ENCODE peak calls at places on chromosomes 16 and 17, in eight cellular contexts. C is heart right ventricle; T is keratinocyte; E is uterus; G is GM23248; A is lung; X is CD4-positive, CD25-positive, alpha-beta regulatory T cell; I is adrenal gland. F is an unnamed sample. For H3K4me1, the result is how much of the 10 kb centered on the place peaks cover.

GRCh38 chr17:48915459-48916282 is 7.5 kb downstream of the UBE2Z start:
- DNase-seq in C (no peak), T (peak), E (no peak), G (peak), A (peak), X (peak), I (peak), F (peak)

GRCh38 chr17:45895304-45895968 is 1.1 kb downstream of the MAPT start:
- DNase-seq in C (no peak), T (no peak), E (no peak), G (peak), A (no peak), X (peak), I (no peak), F (peak)

GRCh38 chr17:48052956-48053757 is 5.0 kb downstream of the NFE2L1 start:
- DNase-seq in C (peak), T (no peak), E (peak), G (peak), A (no peak), X (no peak), I (peak), F (no peak)

GRCh38 chr16:14071576-14072271 is 605 bp downstream of the MRTFB start:
- DNase-seq in C (no peak), T (no peak), E (no peak), G (peak), A (no peak), X (peak), I (peak), F (peak)

GRCh38 chr17:9472541-9472940 is 103.1 kb downstream of the STX8 start:
- DNase-seq in C (peak), T (no peak), E (peak), G (peak), A (no peak), X (no peak), I (peak), F (no peak)

GRCh38 chr16:66720766-66721165 is 24.2 kb upstream of the CMTM4 start:
- DNase-seq in C (no peak), T (no peak), E (no peak), G (peak), A (no peak), X (no peak), I (no peak), F (no peak)

GRCh38 chr16:25177831-25178688 is 38.7 kb upstream of the AQP8 start:
- DNase-seq in C (no peak), T (no peak), E (peak), G (peak), A (no peak), X (no peak), I (peak), F (no peak)

GRCh38 chr16:56933266-56933619 is 1.3 kb downstream of the HERPUD1 start:
- DNase-seq in C (no peak), T (no peak), E (no peak), G (no peak), A (no peak), X (peak), I (no peak), F (no peak)

GRCh38 chr17:4179071-4179470 is 36.1 kb downstream of the CYB5D2 start:
- DNase-seq in C (no peak), T (no peak), E (no peak), G (no peak), A (no peak), X (no peak), I (no peak), F (no peak)

GRCh38 chr17:47941246-47941997 is at the start of gene PNPO:
- DNase-seq in C (peak), T (peak), E (peak), G (peak), A (peak), X (peak), I (peak), F (peak)

GRCh38 chr16:1489077-1489476 is 333 bp upstream of the PTX4 start:
- DNase-seq in C (no peak), T (no peak), E (no peak), G (no peak), A (no peak), X (no peak), I (no peak), F (no peak)

GRCh38 chr16:68131813-68132706 is 46.9 kb downstream of the NFATC3 start:
- DNase-seq in C (no peak), T (no peak), E (no peak), G (no peak), A (no peak), X (peak), I (no peak), F (no peak)

GRCh38 chr16:3266873-3267537 is 10.6 kb upstream of the MEFV start:
- DNase-seq in C (no peak), T (no peak), E (no peak), G (peak), A (no peak), X (no peak), I (peak), F (peak)

GRCh38 chr16:67177743-67178699 is 5.7 kb downstream of the MATCAP1 start:
- DNase-seq in C (peak), T (no peak), E (no peak), G (peak), A (peak), X (peak), I (peak), F (peak)

GRCh38 chr17:27985736-27986394 is 56.6 kb upstream of the NLK start:
- DNase-seq in C (no peak), T (no peak), E (no peak), G (no peak), A (no peak), X (no peak), I (no peak), F (no peak)

GRCh38 chr17:78013683-78014467 is 55.4 kb downstream of the TNRC6C start:
- DNase-seq in C (no peak), T (no peak), E (peak), G (peak), A (peak), X (peak), I (peak), F (peak)

GRCh38 chr17:19724501-19725420 is 8.4 kb upstream of the SLC47A2 start:
- DNase-seq in C (peak), T (no peak), E (peak), G (peak), A (peak), X (peak), I (peak), F (peak)

GRCh38 chr16:1771072-1771863 is at the start of gene NME3:
- DNase-seq in C (peak), T (no peak), E (peak), G (peak), A (peak), X (peak), I (peak), F (peak)

GRCh38 chr17:2750721-2751120 is 1.3 kb upstream of the CCDC92B start:
- DNase-seq in C (no peak), T (no peak), E (no peak), G (no peak), A (no peak), X (no peak), I (no peak), F (no peak)

GRCh38 chr16:4239020-4239419 is 2.9 kb downstream of the SRL start:
- DNase-seq in C (no peak), T (no peak), E (no peak), G (no peak), A (no peak), X (no peak), I (no peak), F (no peak)

DNA sequence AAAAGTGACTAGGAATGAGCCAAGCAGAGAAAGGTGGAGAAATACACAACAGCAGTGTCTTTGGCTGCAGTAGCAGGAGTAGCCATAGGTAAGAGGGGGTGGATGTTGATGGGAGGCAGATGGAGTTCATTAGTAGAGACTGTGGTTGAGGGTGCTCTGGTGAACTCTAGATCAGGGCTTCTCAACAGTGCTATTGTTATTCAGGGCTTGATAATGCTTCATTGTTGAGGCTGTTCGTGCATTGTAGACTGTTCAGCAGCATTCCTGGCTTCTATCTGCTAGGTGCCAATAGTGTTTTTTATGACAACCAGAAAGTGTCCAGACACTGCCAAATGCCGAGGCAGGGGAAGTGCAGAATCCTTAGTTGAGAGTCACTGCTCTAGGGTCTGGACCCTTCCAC is 3.6 kb downstream of the ALKBH5 start:
- DNase-seq in C (no peak), T (no peak), E (no peak), G (peak), A (no peak), X (no peak), I (no peak), F (peak)
- H3K4me1 ChIP-seq in C (half or more), T (under half), E (under half), G (half or more), A (under half), X (half or more), I (half or more), F (under half)

DNA sequence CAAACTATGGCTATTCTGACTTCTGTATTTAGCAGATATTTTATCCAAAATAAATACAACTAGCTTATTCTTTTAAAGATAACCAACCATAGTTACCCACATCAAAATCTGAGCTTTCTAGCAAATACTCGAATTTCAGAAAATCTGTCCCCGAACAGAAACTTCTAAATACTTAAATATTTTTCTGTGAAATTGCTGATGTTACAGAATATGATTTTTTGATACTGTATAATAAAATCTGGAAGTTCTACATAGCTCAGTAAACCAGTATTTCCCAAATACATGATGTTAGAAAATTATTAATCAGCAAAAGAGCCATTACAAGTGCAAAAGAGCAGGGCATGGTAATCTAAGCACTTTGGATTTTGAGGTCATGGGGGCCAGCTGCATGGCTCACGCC is 114.9 kb downstream of the CDH8 start:
- DNase-seq in C (no peak), T (no peak), E (no peak), G (no peak), A (no peak), X (no peak), I (no peak), F (no peak)
- H3K4me1 ChIP-seq in C (under half), T (under half), E (under half), G (under half), A (under half), X (under half), I (under half), F (under half)

GRCh38 chr17:69936996-69937395 is 138.0 kb upstream of the KCNJ16 start:
- DNase-seq in C (no peak), T (no peak), E (no peak), G (no peak), A (no peak), X (no peak), I (no peak), F (no peak)
- H3K4me1 ChIP-seq in C (under half), T (under half), E (under half), G (under half), A (under half), X (under half), I (under half), F (under half)

GRCh38 chr17:67831268-67831667 is 6.0 kb downstream of the BPTF start:
- DNase-seq in C (no peak), T (no peak), E (no peak), G (no peak), A (no peak), X (no peak), I (no peak), F (no peak)
- H3K4me1 ChIP-seq in C (half or more), T (under half), E (under half), G (under half), A (under half), X (half or more), I (half or more), F (under half)

GRCh38 chr17:6056104-6056503 is 14.1 kb upstream of the WSCD1 start:
- DNase-seq in C (no peak), T (no peak), E (no peak), G (no peak), A (no peak), X (no peak), I (no peak), F (no peak)
- H3K4me1 ChIP-seq in C (under half), T (under half), E (under half), G (under half), A (under half), X (under half), I (under half), F (under half)

F was measured in mammary epithelial cell.